ENCODE peak calls at places on chromosomes 1 and 21, in six cellular contexts. X is body of pancreas, D is brain microvascular endothelial cell, Q is BJ, P is hepatocyte, C is heart right ventricle. L is an unnamed sample.

GRCh38 chr1:208007938-208008342 is 97.0 kb upstream of the CD34 start:
- DNase-seq in P (no peak), Q (no peak), C (no peak), D (peak), X (no peak), L (no peak)

GRCh38 chr21:29697555-29698193 is 242.1 kb downstream of the GRIK1 start:
- DNase-seq in C (no peak), P (no peak), Q (no peak), X (no peak), D (peak), L (no peak)

GRCh38 chr1:215793210-215793609 is 226.1 kb downstream of the KCTD3 start:
- DNase-seq in P (no peak), C (no peak), X (no peak), D (peak), Q (peak), L (no peak)

GRCh38 chr1:209800984-209801834 is 4.7 kb downstream of the IRF6 start:
- DNase-seq in Q (no peak), P (no peak), X (no peak), C (no peak), D (no peak), L (no peak)

GRCh38 chr1:28601696-28602095 is 9.6 kb downstream of the RAB42 start:
- DNase-seq in D (peak), C (no peak), P (peak), Q (peak), X (no peak), L (no peak)

GRCh38 chr21:25567472-25567871 is 39.8 kb downstream of the MRPL39 start:
- DNase-seq in Q (no peak), C (no peak), P (no peak), X (no peak), D (no peak), L (no peak)

GRCh38 chr1:221141606-221142285 is 262.5 kb downstream of the HLX start:
- DNase-seq in C (no peak), P (no peak), X (no peak), Q (peak), D (no peak), L (no peak)

GRCh38 chr1:45543599-45544417 is 6.8 kb upstream of the AKR1A1 start:
- DNase-seq in C (peak), Q (no peak), D (no peak), X (peak), P (peak), L (peak)

GRCh38 chr1:81296584-81296983 is 504.1 kb upstream of the ADGRL2 start:
- DNase-seq in P (no peak), C (no peak), X (no peak), Q (peak), D (no peak), L (no peak)

GRCh38 chr1:226441629-226442028 is 33.7 kb upstream of the PARP1 start:
- DNase-seq in C (no peak), P (no peak), D (no peak), Q (no peak), X (no peak), L (no peak)

GRCh38 chr1:189431437-189431836 is 1046.2 kb downstream of the BRINP3 start:
- DNase-seq in D (no peak), P (no peak), X (no peak), C (no peak), Q (no peak), L (no peak)

GRCh38 chr1:111204211-111204883 is 3.9 kb upstream of the DENND2D start:
- DNase-seq in Q (no peak), P (peak), D (no peak), X (peak), C (peak), L (peak)

GRCh38 chr1:49036700-49037099 is 260.0 kb upstream of the BEND5 start:
- DNase-seq in Q (no peak), X (no peak), P (no peak), C (no peak), D (no peak), L (no peak)

GRCh38 chr1:239126881-239127280 is 259.5 kb upstream of the CHRM3 start:
- DNase-seq in D (no peak), X (no peak), Q (no peak), C (no peak), P (no peak), L (no peak)

GRCh38 chr1:165871311-165872067 is 44.1 kb downstream of the UCK2 start:
- DNase-seq in D (peak), C (peak), Q (no peak), X (peak), P (peak), L (peak)

GRCh38 chr1:209755926-209756607 is at the start of gene TRAF3IP3:
- DNase-seq in Q (no peak), D (no peak), P (no peak), C (no peak), X (peak), L (peak)

GRCh38 chr1:107122241-107122640 is 18.6 kb upstream of the NTNG1 start:
- DNase-seq in C (no peak), P (no peak), X (no peak), D (no peak), Q (no peak), L (no peak)

GRCh38 chr1:230894032-230894431 is 25.7 kb upstream of the C1orf198 start:
- DNase-seq in Q (no peak), C (no peak), D (no peak), X (no peak), P (no peak), L (no peak)

GRCh38 chr1:156910309-156910782 is 10.1 kb upstream of the LRRC71 start:
- DNase-seq in Q (no peak), P (peak), X (peak), C (peak), D (no peak), L (peak)

GRCh38 chr21:35940074-35940927 is 120.0 kb downstream of the SETD4 start:
- DNase-seq in D (peak), Q (peak), P (peak), X (peak), C (no peak), L (no peak)

GRCh38 chr1:101567582-101568189 is 330.9 kb downstream of the S1PR1 start:
- DNase-seq in D (peak), C (peak), X (peak), P (peak), Q (no peak), L (no peak)

GRCh38 chr1:185207178-185207577 is 50.2 kb downstream of the SWT1 start:
- DNase-seq in X (no peak), C (no peak), Q (no peak), P (no peak), D (no peak), L (no peak)

GRCh38 chr1:41622859-41623732 is 138.6 kb upstream of the EDN2 start:
- DNase-seq in D (no peak), C (no peak), X (no peak), P (no peak), Q (no peak), L (no peak)

GRCh38 chr21:39110431-39110830 is 72.8 kb downstream of the PSMG1 start:
- DNase-seq in C (no peak), P (no peak), D (no peak), X (no peak), Q (no peak), L (no peak)

GRCh38 chr21:33115586-33116541 is 45.9 kb downstream of the OLIG1 start:
- DNase-seq in C (no peak), P (no peak), Q (no peak), X (peak), D (no peak), L (no peak)

DNA sequence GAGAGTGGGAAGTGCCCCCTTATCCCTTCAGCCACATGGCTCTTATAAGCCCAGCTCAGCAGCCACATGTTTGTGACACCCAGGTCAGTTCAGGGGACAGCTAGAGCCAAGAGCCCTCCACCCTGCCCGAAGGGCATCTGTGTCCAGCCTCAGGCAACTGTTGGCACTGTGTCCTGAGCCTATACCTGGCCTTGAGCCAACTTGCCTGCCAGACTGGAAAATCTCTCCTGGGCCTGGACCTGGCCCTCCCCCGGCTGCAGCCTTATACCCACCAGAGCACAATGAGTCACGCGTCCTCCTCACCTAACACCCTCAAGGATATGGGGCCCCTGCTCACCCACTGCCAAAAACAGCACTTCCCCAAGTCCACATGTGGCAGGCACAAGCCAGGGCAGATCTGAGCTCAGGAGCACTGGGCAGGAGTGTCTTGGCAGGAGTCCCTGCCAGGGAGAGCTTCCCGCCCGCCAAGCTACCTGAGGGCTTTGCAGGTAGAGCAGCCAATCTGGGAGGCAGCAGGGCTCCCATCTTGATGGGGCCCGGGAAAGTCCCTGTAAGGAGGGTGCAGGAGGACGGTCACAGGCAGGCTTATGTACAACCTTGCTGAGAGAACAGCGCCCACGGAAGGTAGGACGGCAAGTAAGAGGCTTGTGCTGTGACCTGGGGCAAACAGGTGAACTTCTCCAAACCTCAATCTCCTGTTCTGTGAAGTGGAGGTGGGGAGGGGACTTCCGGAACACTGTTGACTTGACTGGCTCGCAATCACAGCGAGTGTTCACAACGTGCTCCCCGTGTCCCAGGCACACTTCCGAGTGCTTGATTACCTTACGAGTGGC is 19.8 kb upstream of the HSPG2 start:
- DNase-seq in X (peak), P (peak), C (peak), D (no peak), Q (no peak), L (no peak)
- TF ChIP-seq CTCF in X (no peak), P (no peak), C (no peak), D (no peak), Q (no peak), L (no peak)

DNA sequence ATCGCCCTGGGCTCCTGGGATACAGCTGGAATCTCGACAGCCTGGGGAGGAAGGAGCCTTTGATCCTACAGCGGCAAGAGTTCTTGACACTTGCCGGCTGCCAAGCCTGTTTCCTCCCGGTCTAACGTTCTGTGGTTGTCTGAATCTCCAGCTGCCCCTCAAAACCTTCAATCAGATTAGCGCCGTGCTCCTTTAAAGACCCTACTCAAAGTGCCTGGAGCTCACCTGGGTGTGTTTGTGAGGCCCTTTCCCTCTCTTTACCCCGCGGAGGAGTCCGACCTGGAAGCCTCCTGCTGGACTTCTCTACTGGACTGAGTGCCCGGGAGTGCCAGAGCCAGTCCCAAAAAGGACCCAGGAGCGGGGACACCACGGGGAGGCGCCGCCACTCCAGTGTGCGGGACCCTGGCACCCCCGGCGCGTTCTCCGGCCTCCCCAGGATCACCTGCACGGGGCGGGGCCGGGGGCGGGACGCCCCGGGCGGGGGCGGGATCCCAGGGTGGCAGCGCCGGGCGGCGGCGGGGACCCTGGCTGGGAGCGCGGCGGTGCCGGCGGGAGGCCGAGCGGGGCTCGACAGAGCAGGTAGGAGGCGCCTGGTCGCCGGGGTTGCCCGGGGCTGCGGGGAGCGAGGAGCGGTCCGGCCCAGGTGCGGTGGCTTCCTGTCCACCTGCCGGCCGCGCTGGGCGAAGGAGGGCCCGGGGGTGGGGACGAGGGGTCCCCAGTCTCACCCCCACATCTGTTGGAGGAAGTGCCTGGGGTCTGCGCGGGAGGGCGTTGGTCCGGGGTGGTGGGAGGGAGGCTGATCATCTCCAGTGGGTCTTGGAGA is at the start of gene NCMAP:
- DNase-seq in D (no peak), P (peak), Q (no peak), X (peak), C (peak), L (no peak)
- TF ChIP-seq CTCF in D (peak), P (peak), Q (no peak), X (peak), C (peak), L (no peak)

DNA sequence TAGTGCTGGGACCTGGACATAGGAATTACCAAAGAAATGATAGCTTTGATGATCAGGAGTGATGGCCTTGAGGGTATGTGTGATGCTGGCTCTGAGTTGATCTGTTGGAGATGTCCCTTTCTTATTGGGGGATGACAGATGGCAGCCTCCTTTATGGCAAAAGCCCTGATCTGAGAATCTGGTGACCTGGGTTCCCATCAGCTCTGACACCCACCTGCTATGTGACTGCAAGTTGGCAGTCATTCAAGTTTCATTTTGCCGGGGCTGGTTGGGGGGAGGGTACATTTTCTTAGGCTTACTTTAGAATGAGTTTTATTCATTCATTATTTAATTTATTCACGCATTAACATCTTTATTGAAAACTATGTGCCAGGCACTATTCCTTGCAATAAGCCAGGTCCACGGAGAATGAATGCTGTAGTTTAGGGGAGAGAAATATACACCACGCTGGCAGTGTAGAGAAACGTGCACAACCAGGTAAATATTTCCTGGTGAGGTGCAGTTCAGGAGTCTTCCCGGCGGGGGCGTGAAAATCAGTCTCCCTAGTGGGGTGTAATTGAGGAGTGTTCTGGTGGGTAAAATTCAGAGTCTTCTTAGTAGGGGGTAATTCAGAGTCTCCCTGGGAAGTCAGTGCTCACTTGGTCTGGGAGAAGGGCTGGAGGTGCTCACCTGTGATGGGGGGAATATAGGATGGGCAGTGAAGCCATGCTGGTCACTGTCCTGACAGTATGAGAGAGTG is 401.3 kb downstream of the CAMTA1 start:
- DNase-seq in P (no peak), D (no peak), Q (no peak), X (no peak), C (no peak), L (no peak)
- TF ChIP-seq CTCF in P (no peak), D (peak), Q (no peak), X (no peak), C (no peak), L (no peak)

GRCh38 chr1:29960906-29961675 is 724.8 kb downstream of the PTPRU start:
- DNase-seq in C (no peak), X (no peak), D (no peak), Q (no peak), P (no peak), L (no peak)

GRCh38 chr1:29961676-29962059 is 725.3 kb downstream of the PTPRU start:
- DNase-seq in C (no peak), D (no peak), X (no peak), Q (no peak), P (no peak), L (no peak)

GRCh38 chr1:29962831-29963247 is 726.5 kb downstream of the PTPRU start:
- DNase-seq in C (no peak), Q (no peak), P (no peak), D (no peak), X (no peak), L (no peak)

GRCh38 chr1:29963946-29964345 is 727.6 kb downstream of the PTPRU start:
- DNase-seq in X (no peak), C (no peak), P (no peak), D (no peak), Q (no peak), L (no peak)

DNA sequence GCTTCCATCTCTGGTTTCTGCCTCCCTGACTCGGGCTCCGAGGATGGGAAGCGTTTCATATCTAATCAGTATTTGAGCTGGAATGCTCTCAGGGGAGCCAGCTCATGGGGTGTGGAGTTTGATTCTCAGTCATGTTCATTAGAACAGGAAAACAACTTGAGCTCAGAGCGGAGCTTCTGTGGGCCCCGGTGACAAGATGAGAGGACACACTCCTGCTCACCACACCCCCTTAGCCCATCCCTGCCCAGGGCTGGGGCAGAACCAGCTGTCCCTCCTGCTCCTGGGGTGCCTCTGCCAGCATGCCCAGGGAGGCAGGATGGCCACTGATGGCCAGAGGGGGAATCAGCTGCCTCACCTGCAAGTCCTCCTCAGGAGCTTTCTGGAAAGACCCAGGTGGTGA is 726.0 kb downstream of the PTPRU start:
- DNase-seq in X (no peak), C (no peak), P (no peak), Q (no peak), D (no peak), L (no peak)
- TF ChIP-seq CTCF in X (no peak), C (no peak), P (no peak), Q (no peak), D (no peak), L (no peak)

GRCh38 chr21:41972511-41973205 is 18.8 kb upstream of the C2CD2 start:
- DNase-seq in D (no peak), Q (no peak), C (no peak), X (no peak), P (no peak), L (no peak)

GRCh38 chr21:41975391-41976272 is 21.8 kb upstream of the C2CD2 start:
- DNase-seq in D (no peak), X (no peak), Q (no peak), C (no peak), P (no peak), L (no peak)

GRCh38 chr21:41973427-41973831 is 19.6 kb upstream of the C2CD2 start:
- DNase-seq in C (no peak), Q (no peak), D (no peak), X (no peak), P (no peak), L (no peak)

GRCh38 chr21:41974752-41975053 is 20.9 kb upstream of the C2CD2 start:
- DNase-seq in C (no peak), D (no peak), X (no peak), P (no peak), Q (no peak), L (no peak)

GRCh38 chr21:41973861-41974751 is 20.3 kb upstream of the C2CD2 start:
- DNase-seq in D (no peak), Q (no peak), C (peak), P (no peak), X (no peak), L (no peak)
- TF ChIP-seq CTCF in D (peak), Q (no peak), C (peak), P (no peak), X (no peak), L (no peak)

GRCh38 chr1:9615316-9616063 is 26.8 kb downstream of the TMEM201 start:
- DNase-seq in C (no peak), D (peak), P (peak), X (peak), Q (no peak), L (peak)
- TF ChIP-seq CTCF in C (peak), D (peak), P (peak), X (peak), Q (peak), L (peak)

GRCh38 chr1:172778461-172779455 is 119.9 kb downstream of the FASLG start:
- DNase-seq in X (no peak), P (peak), C (no peak), Q (no peak), D (no peak), L (no peak)
- TF ChIP-seq CTCF in X (no peak), P (peak), C (no peak), Q (no peak), D (no peak), L (peak)

GRCh38 chr1:2554621-2555387 is 1.4 kb upstream of the TNFRSF14 start:
- DNase-seq in Q (no peak), X (no peak), C (no peak), D (no peak), P (peak), L (no peak)
- TF ChIP-seq CTCF in Q (peak), X (no peak), C (peak), D (peak), P (peak), L (no peak)

GRCh38 chr1:31647106-31647505 is 2.4 kb upstream of the PEF1 start:
- DNase-seq in P (no peak), Q (no peak), D (peak), C (no peak), X (no peak), L (no peak)
- TF ChIP-seq CTCF in P (no peak), Q (peak), D (no peak), C (no peak), X (no peak), L (no peak)

L was measured in natural killer cell.